ENCODE peak calls at places on chromosomes 1 and 21, in eight cellular contexts. O is uterus, A is transverse colon, S is prostate gland, E is endothelial cell of umbilical vein, H is body of pancreas, Y is A549, R is right lobe of liver. V is an unnamed sample.

GRCh38 chr21:38944903-38945302 is 139.2 kb downstream of the ETS2 start:
- DNase-seq in R (no peak), O (no peak), E (no peak), A (no peak), S (no peak), H (no peak), Y (no peak), V (no peak)

GRCh38 chr1:58440696-58441095 is 105.8 kb downstream of the OMA1 start:
- DNase-seq in H (no peak), E (no peak), O (no peak), Y (no peak), R (no peak), S (no peak), A (no peak), V (no peak)

GRCh38 chr1:247241687-247242086 is 14.2 kb upstream of the VN1R5 start:
- DNase-seq in Y (no peak), S (no peak), A (no peak), R (no peak), H (no peak), O (no peak), E (no peak), V (no peak)

GRCh38 chr1:164641353-164641730 is 82.4 kb downstream of the PBX1 start:
- DNase-seq in A (no peak), Y (no peak), O (no peak), R (no peak), S (no peak), H (no peak), E (no peak), V (no peak)

GRCh38 chr1:72105201-72105600 is 177.1 kb downstream of the NEGR1 start:
- DNase-seq in S (no peak), Y (no peak), H (no peak), R (no peak), A (no peak), O (no peak), E (peak; percentile 15), V (no peak)

GRCh38 chr1:210332719-210333398 is 4.2 kb downstream of the HHAT start:
- DNase-seq in O (no peak), E (no peak), A (peak; percentile 48), S (no peak), H (no peak), Y (no peak), R (no peak), V (no peak)

GRCh38 chr1:167756760-167757405 is 35.1 kb downstream of the MPZL1 start:
- DNase-seq in H (peak; percentile 14), S (no peak), R (no peak), Y (no peak), E (no peak), O (no peak), A (peak; percentile 32), V (no peak)

GRCh38 chr1:46021046-46021822 is 111.2 kb downstream of the PIK3R3 start:
- DNase-seq in Y (no peak), S (no peak), H (no peak), A (no peak), O (no peak), R (no peak), E (no peak), V (no peak)

GRCh38 chr1:178126790-178127189 is 32.9 kb downstream of the RASAL2 start:
- DNase-seq in H (no peak), A (no peak), O (no peak), E (peak; percentile 69), R (no peak), Y (peak; percentile 83), S (no peak), V (no peak)

GRCh38 chr1:155136728-155137127 is 1.1 kb downstream of the SLC50A1 start:
- DNase-seq in H (peak; percentile 55), Y (no peak), S (no peak), R (no peak), O (no peak), E (peak; percentile 39), A (peak; percentile 57), V (no peak)

GRCh38 chr1:210257698-210258395 is 25.3 kb downstream of the SERTAD4 start:
- DNase-seq in O (no peak), E (no peak), A (no peak), S (peak; percentile 82), R (no peak), Y (no peak), H (no peak), V (no peak)

GRCh38 chr1:228920791-228921190 is 185.5 kb downstream of the RHOU start:
- DNase-seq in H (no peak), A (no peak), R (no peak), E (no peak), O (no peak), S (no peak), Y (no peak), V (no peak)

GRCh38 chr1:85374160-85374559 is 90.8 kb downstream of the DDAH1 start:
- DNase-seq in Y (peak; percentile 61), R (no peak), H (no peak), O (no peak), E (peak; percentile 50), A (no peak), S (no peak), V (peak; percentile 28)

GRCh38 chr1:20507564-20508410 is at the start of gene MUL1:
- DNase-seq in S (peak; percentile 87), E (peak; percentile 88), O (peak; percentile 95), R (peak; percentile 96), H (peak; percentile 95), A (peak; percentile 98), Y (peak; percentile 91), V (peak; percentile 74)

GRCh38 chr21:33292724-33293123 is 26.6 kb downstream of the IL10RB start:
- DNase-seq in A (no peak), H (no peak), S (peak; percentile 54), O (no peak), Y (no peak), E (no peak), R (no peak), V (no peak)

GRCh38 chr21:33293811-33294216 is 27.6 kb downstream of the IL10RB start:
- DNase-seq in S (peak; percentile 25), O (no peak), H (no peak), E (no peak), R (no peak), Y (no peak), A (no peak), V (no peak)

GRCh38 chr21:33290441-33290840 is 24.3 kb downstream of the IL10RB start:
- DNase-seq in S (no peak), R (peak; percentile 95), E (no peak), Y (no peak), O (no peak), A (peak; percentile 51), H (no peak), V (no peak)

GRCh38 chr21:33293136-33293535 is 27.0 kb downstream of the IL10RB start:
- DNase-seq in H (no peak), O (no peak), R (no peak), E (no peak), S (no peak), Y (no peak), A (no peak), V (no peak)

GRCh38 chr21:33291686-33292085 is 25.5 kb downstream of the IL10RB start:
- DNase-seq in E (no peak), A (no peak), Y (no peak), R (no peak), S (no peak), H (no peak), O (no peak), V (no peak)
- TF ChIP-seq POLR2A in E (no peak), A (no peak), Y (no peak), R (no peak), S (no peak), H (peak; percentile 6), O (no peak), V (no peak)

GRCh38 chr1:26283871-26284596 is 4.1 kb downstream of the SH3BGRL3 start:
- DNase-seq in R (no peak), H (no peak), S (no peak), E (no peak), A (no peak), Y (no peak), O (no peak), V (no peak)

GRCh38 chr1:26281091-26281958 is 1.4 kb downstream of the SH3BGRL3 start:
- DNase-seq in Y (no peak), S (no peak), H (no peak), O (no peak), R (no peak), A (no peak), E (no peak), V (no peak)

GRCh38 chr1:26283226-26283853 is 3.5 kb downstream of the SH3BGRL3 start:
- DNase-seq in H (no peak), A (no peak), E (no peak), R (no peak), O (no peak), Y (no peak), S (no peak), V (no peak)

GRCh38 chr1:26281971-26282693 is 2.2 kb downstream of the SH3BGRL3 start:
- DNase-seq in O (no peak), E (no peak), H (no peak), R (no peak), A (peak; percentile 11), Y (no peak), S (no peak), V (no peak)

GRCh38 chr1:26282694-26283019 is 2.8 kb downstream of the SH3BGRL3 start:
- DNase-seq in O (no peak), E (no peak), R (no peak), H (no peak), Y (no peak), S (no peak), A (no peak), V (no peak)
- TF ChIP-seq POLR2A in O (no peak), E (no peak), R (no peak), H (no peak), Y (no peak), S (no peak), A (no peak), V (no peak)

GRCh38 chr1:112619518-112620458 is at the start of gene CAPZA1:
- DNase-seq in O (peak; percentile 91), S (peak; percentile 90), H (peak; percentile 93), R (peak; percentile 95), Y (peak; percentile 89), A (peak; percentile 95), E (peak; percentile 94), V (peak; percentile 75)
- TF ChIP-seq POLR2A in O (peak; percentile 64), S (peak; percentile 77), H (peak; percentile 77), R (peak; percentile 82), Y (peak; percentile 67), A (peak; percentile 92), E (peak; percentile 98), V (peak; percentile 90)

GRCh38 chr1:9249534-9250335 is 15.2 kb downstream of the H6PD start:
- DNase-seq in O (peak; percentile 57), S (peak; percentile 44), Y (peak; percentile 45), H (peak; percentile 77), R (peak; percentile 87), E (peak; percentile 41), A (peak; percentile 52), V (peak; percentile 44)
- TF ChIP-seq POLR2A in O (no peak), S (no peak), Y (no peak), H (no peak), R (peak; percentile 30), E (no peak), A (no peak), V (no peak)

V was measured in H54.